ENCODE peak calls at places on chromosome 10, in eight cellular contexts. B is AG10803; C is activated T-cell treated with anti-CD3 and anti-CD28 coated beads for 1 hour; U is T-helper 9 cell; D is HEK293T; M is CD4-positive, alpha-beta T cell; G is thoracic aorta; L is body of pancreas. O is an unnamed sample.

GRCh38 chr10:130967161-130967560 is 344.4 kb downstream of the TCERG1L start:
- DNase-seq in B (no peak), C (no peak), U (no peak), D (no peak), M (no peak), G (no peak), L (no peak), O (no peak)

GRCh38 chr10:122648599-122649428 is 50.8 kb downstream of the C10orf120 start:
- DNase-seq in B (peak; percentile 27), C (no peak), U (no peak), D (peak; percentile 75), M (no peak), G (no peak), L (peak; percentile 77), O (peak; percentile 27)

GRCh38 chr10:81450651-81451050 is 424.3 kb upstream of the NRG3 start:
- DNase-seq in B (no peak), C (no peak), U (no peak), D (no peak), M (no peak), G (no peak), L (no peak), O (no peak)

GRCh38 chr10:504131-504611 is 185.3 kb downstream of the DIP2C start:
- DNase-seq in B (no peak), C (no peak), U (no peak), D (no peak), M (no peak), G (no peak), L (no peak), O (no peak)

GRCh38 chr10:71767420-71768035 is 5.8 kb downstream of the VSIR start:
- DNase-seq in B (peak; percentile 49), C (no peak), U (no peak), D (no peak), M (no peak), G (no peak), L (no peak), O (no peak)

GRCh38 chr10:16799621-16800020 is 17.6 kb downstream of the RSU1 start:
- DNase-seq in B (no peak), C (no peak), U (no peak), D (no peak), M (no peak), G (no peak), L (no peak), O (no peak)

GRCh38 chr10:22824520-22824919 is 103.3 kb upstream of the ARMC3 start:
- DNase-seq in B (no peak), C (no peak), U (no peak), D (no peak), M (no peak), G (no peak), L (no peak), O (no peak)

GRCh38 chr10:127736915-127737562 is at the start of gene FOXI2:
- DNase-seq in B (no peak), C (no peak), U (no peak), D (no peak), M (no peak), G (no peak), L (no peak), O (no peak)

GRCh38 chr10:21495686-21496284 is 29.7 kb downstream of the SKIDA1 start:
- DNase-seq in B (peak; percentile 74), C (peak; percentile 87), U (peak; percentile 84), D (peak; percentile 95), M (peak; percentile 83), G (peak; percentile 31), L (peak; percentile 85), O (peak; percentile 97)

GRCh38 chr10:98076086-98076485 is 45.7 kb upstream of the CRTAC1 start:
- DNase-seq in B (no peak), C (no peak), U (no peak), D (no peak), M (no peak), G (no peak), L (no peak), O (no peak)

GRCh38 chr10:65571011-65571570 is 1354.7 kb upstream of the LRRTM3 start:
- DNase-seq in B (no peak), C (no peak), U (no peak), D (peak; percentile 10), M (no peak), G (no peak), L (no peak), O (no peak)

GRCh38 chr10:132697568-132698200 is 88.3 kb downstream of the NKX6-2 start:
- DNase-seq in B (no peak), C (no peak), U (no peak), D (no peak), M (no peak), G (no peak), L (no peak), O (no peak)

GRCh38 chr10:8435186-8436055 is 380.9 kb downstream of the GATA3 start:
- DNase-seq in B (no peak), C (no peak), U (no peak), D (no peak), M (no peak), G (no peak), L (no peak), O (no peak)

GRCh38 chr10:71357792-71358265 is 38.8 kb downstream of the SLC29A3 start:
- DNase-seq in B (no peak), C (no peak), U (no peak), D (no peak), M (no peak), G (no peak), L (no peak), O (peak; percentile 30)

GRCh38 chr10:26372513-26373354 is 65.4 kb upstream of the APBB1IP start:
- DNase-seq in B (no peak), C (no peak), U (no peak), D (no peak), M (no peak), G (no peak), L (no peak), O (no peak)

GRCh38 chr10:121609426-121610380 is 11.5 kb upstream of the FGFR2 start:
- DNase-seq in B (no peak), C (no peak), U (no peak), D (no peak), M (no peak), G (no peak), L (no peak), O (no peak)

GRCh38 chr10:110698340-110698739 is 54.2 kb downstream of the RBM20 start:
- DNase-seq in B (no peak), C (no peak), U (no peak), D (no peak), M (no peak), G (no peak), L (no peak), O (no peak)

GRCh38 chr10:124741281-124741921 is 2.8 kb downstream of the FAM53B start:
- DNase-seq in B (peak; percentile 59), C (peak; percentile 75), U (peak; percentile 73), D (peak; percentile 86), M (peak; percentile 66), G (peak; percentile 61), L (peak; percentile 80), O (peak; percentile 85)

GRCh38 chr10:49518982-49519578 is 19.8 kb downstream of the ERCC6 start:
- DNase-seq in B (peak; percentile 60), C (no peak), U (no peak), D (peak; percentile 66), M (no peak), G (no peak), L (peak; percentile 32), O (peak; percentile 60)

GRCh38 chr10:26157734-26158133 is 58.8 kb upstream of the GAD2 start:
- DNase-seq in B (no peak), C (no peak), U (no peak), D (no peak), M (no peak), G (no peak), L (no peak), O (no peak)

GRCh38 chr10:32149257-32149955 is 93.2 kb upstream of the KIF5B start:
- DNase-seq in B (peak; percentile 94), C (no peak), U (no peak), D (peak; percentile 15), M (no peak), G (peak; percentile 67), L (peak; percentile 53), O (peak; percentile 66)

GRCh38 chr10:124339951-124340760 is 78.6 kb downstream of the OAT start:
- DNase-seq in B (peak; percentile 91), C (no peak), U (no peak), D (no peak), M (no peak), G (no peak), L (no peak), O (peak; percentile 76)

GRCh38 chr10:6753644-6754043 is 173.6 kb upstream of the PRKCQ start:
- DNase-seq in B (no peak), C (no peak), U (no peak), D (peak; percentile 17), M (no peak), G (no peak), L (no peak), O (no peak)

GRCh38 chr10:31147220-31147608 is 115.5 kb upstream of the ZNF438 start:
- DNase-seq in B (peak; percentile 84), C (no peak), U (no peak), D (no peak), M (no peak), G (no peak), L (no peak), O (no peak)

GRCh38 chr10:4281207-4281825 is 496.3 kb upstream of the KLF6 start:
- DNase-seq in B (peak; percentile 17), C (no peak), U (no peak), D (no peak), M (no peak), G (no peak), L (no peak), O (no peak)

GRCh38 chr10:86840498-86840897 is 84.1 kb downstream of the BMPR1A start:
- DNase-seq in B (no peak), C (no peak), U (no peak), D (no peak), M (no peak), G (no peak), L (no peak), O (no peak)

GRCh38 chr10:28991326-28991725 is 297.5 kb upstream of the LYZL1 start:
- DNase-seq in B (peak; percentile 73), C (no peak), U (no peak), D (no peak), M (no peak), G (peak; percentile 43), L (no peak), O (peak; percentile 34)

GRCh38 chr10:99292159-99292558 is 37.0 kb upstream of the CNNM1 start:
- DNase-seq in B (peak; percentile 94), C (no peak), U (no peak), D (no peak), M (no peak), G (no peak), L (no peak), O (peak; percentile 55)

GRCh38 chr10:116637830-116638229 is 17.1 kb downstream of the PNLIPRP2 start:
- DNase-seq in B (no peak), C (no peak), U (no peak), D (no peak), M (no peak), G (no peak), L (no peak), O (no peak)

GRCh38 chr10:60611291-60611747 is 167.0 kb upstream of the CDK1 start:
- DNase-seq in B (peak; percentile 47), C (no peak), U (no peak), D (no peak), M (no peak), G (no peak), L (no peak), O (peak; percentile 12)

GRCh38 chr10:32104622-32105509 is 48.6 kb upstream of the KIF5B start:
- DNase-seq in B (peak; percentile 31), C (no peak), U (no peak), D (no peak), M (no peak), G (no peak), L (no peak), O (peak; percentile 16)

GRCh38 chr10:119686465-119687191 is 35.4 kb downstream of the BAG3 start:
- DNase-seq in B (peak; percentile 74), C (peak; percentile 84), U (peak; percentile 81), D (peak; percentile 91), M (peak; percentile 74), G (peak; percentile 36), L (peak; percentile 71), O (peak; percentile 83)

GRCh38 chr10:92241158-92241500 is 49.7 kb downstream of the CPEB3 start:
- DNase-seq in B (peak; percentile 11), C (no peak), U (no peak), D (peak; percentile 32), M (no peak), G (no peak), L (peak; percentile 49), O (peak; percentile 23)

GRCh38 chr10:34960983-34961382 is 129.2 kb downstream of the CUL2 start:
- DNase-seq in B (peak; percentile 36), C (no peak), U (no peak), D (no peak), M (no peak), G (no peak), L (no peak), O (no peak)

O was measured in AG08396.